ENCODE peak calls at places on chromosomes 11 and 22, in eight cellular contexts. M is upper lobe of right lung; L is IMR-90; T is lung; R is heart left ventricle; P is PC-3; C is vagina; X is CD8-positive, alpha-beta memory T cell. E is an unnamed sample.

GRCh38 chr22:39234867-39235687 is 9.7 kb downstream of the PDGFB start:
- DNase-seq in M (peak), L (no peak), T (no peak), R (peak), P (no peak), C (no peak), X (no peak), E (peak)

GRCh38 chr22:19075404-19075803 is 46.8 kb downstream of the DGCR2 start:
- DNase-seq in M (no peak), L (no peak), T (no peak), R (no peak), P (no peak), C (no peak), X (no peak), E (no peak)

GRCh38 chr22:30190619-30191018 is 55.9 kb downstream of the LIF start:
- DNase-seq in M (no peak), L (no peak), T (no peak), R (no peak), P (no peak), C (no peak), X (no peak), E (no peak)

GRCh38 chr11:10005955-10006525 is 288.0 kb downstream of the SBF2 start:
- DNase-seq in M (no peak), L (no peak), T (no peak), R (no peak), P (no peak), C (no peak), X (no peak), E (no peak)

GRCh38 chr22:37659897-37660708 is 1.6 kb downstream of the PDXP start:
- DNase-seq in M (no peak), L (no peak), T (no peak), R (no peak), P (no peak), C (no peak), X (no peak), E (peak)

GRCh38 chr22:38218661-38219331 is 17.0 kb downstream of the MAFF start:
- DNase-seq in M (peak), L (peak), T (peak), R (peak), P (peak), C (no peak), X (no peak), E (peak)

GRCh38 chr11:23413057-23413456 is 552.8 kb upstream of the CCDC179 start:
- DNase-seq in M (no peak), L (peak), T (no peak), R (no peak), P (peak), C (no peak), X (no peak), E (no peak)

GRCh38 chr11:73267122-73267846 is 4.9 kb upstream of the P2RY6 start:
- DNase-seq in M (no peak), L (no peak), T (peak), R (no peak), P (no peak), C (peak), X (no peak), E (no peak)

GRCh38 chr22:41768420-41768819 is 32.1 kb upstream of the CCDC134 start:
- DNase-seq in M (no peak), L (peak), T (no peak), R (no peak), P (peak), C (no peak), X (no peak), E (no peak)

GRCh38 chr11:99592241-99592640 is 571.5 kb downstream of the CNTN5 start:
- DNase-seq in M (no peak), L (peak), T (no peak), R (no peak), P (peak), C (no peak), X (no peak), E (no peak)

GRCh38 chr22:19984201-19984753 is 32.3 kb downstream of the ARVCF start:
- DNase-seq in M (no peak), L (peak), T (no peak), R (peak), P (peak), C (no peak), X (no peak), E (no peak)

GRCh38 chr11:34160049-34160721 is 54.8 kb downstream of the NAT10 start:
- DNase-seq in M (no peak), L (no peak), T (no peak), R (peak), P (no peak), C (no peak), X (no peak), E (no peak)

GRCh38 chr11:62560566-62561103 is 13.1 kb downstream of the EEF1G start:
- DNase-seq in M (peak), L (peak), T (peak), R (peak), P (peak), C (no peak), X (peak), E (peak)

GRCh38 chr22:33044059-33044458 is 14.1 kb downstream of the SYN3 start:
- DNase-seq in M (no peak), L (no peak), T (no peak), R (no peak), P (no peak), C (no peak), X (no peak), E (no peak)

GRCh38 chr22:26534874-26535470 is 22.7 kb upstream of the TFIP11 start:
- DNase-seq in M (no peak), L (no peak), T (no peak), R (no peak), P (no peak), C (no peak), X (no peak), E (no peak)

GRCh38 chr11:84993386-84993785 is 633.8 kb downstream of the DLG2 start:
- DNase-seq in M (no peak), L (no peak), T (no peak), R (no peak), P (peak), C (no peak), X (no peak), E (peak)

GRCh38 chr11:35105319-35106063 is 33.5 kb upstream of the CD44 start:
- DNase-seq in M (no peak), L (no peak), T (no peak), R (peak), P (no peak), C (no peak), X (no peak), E (no peak)

GRCh38 chr11:8792636-8793035 is 110.0 kb downstream of the RPL27A start:
- DNase-seq in M (no peak), L (no peak), T (no peak), R (no peak), P (no peak), C (no peak), X (no peak), E (no peak)

GRCh38 chr11:94060401-94060800 is 39.2 kb downstream of the HEPHL1 start:
- DNase-seq in M (no peak), L (peak), T (no peak), R (no peak), P (no peak), C (no peak), X (no peak), E (no peak)

GRCh38 chr22:47178339-47178738 is 415.9 kb downstream of the TBC1D22A start:
- DNase-seq in M (peak), L (no peak), T (no peak), R (no peak), P (no peak), C (no peak), X (no peak), E (no peak)

GRCh38 chr22:48535868-48536690 is 1291.6 kb downstream of the BRD1 start:
- DNase-seq in M (no peak), L (no peak), T (no peak), R (no peak), P (no peak), C (no peak), X (no peak), E (no peak)

GRCh38 chr22:31680764-31681624 is 19.0 kb upstream of the PISD start:
- DNase-seq in M (no peak), L (peak), T (no peak), R (no peak), P (peak), C (no peak), X (peak), E (peak)

GRCh38 chr11:100925935-100926334 is 203.7 kb downstream of the PGR start:
- DNase-seq in M (no peak), L (peak), T (no peak), R (no peak), P (peak), C (no peak), X (no peak), E (no peak)

GRCh38 chr22:22929381-22930221 is 42.0 kb downstream of the IGLL5 start:
- DNase-seq in M (no peak), L (no peak), T (no peak), R (no peak), P (no peak), C (no peak), X (no peak), E (no peak)
- H3K27ac ChIP-seq in M (no peak), L (no peak), T (no peak), R (no peak), P (no peak), C (no peak), X (no peak), E (peak)

GRCh38 chr11:74611369-74611861 is 19.0 kb downstream of the POLD3 start:
- DNase-seq in M (no peak), L (peak), T (no peak), R (no peak), P (peak), C (no peak), X (no peak), E (no peak)
- H3K27ac ChIP-seq in M (peak), L (no peak), T (no peak), R (no peak), P (no peak), C (peak), X (no peak), E (peak)

DNA sequence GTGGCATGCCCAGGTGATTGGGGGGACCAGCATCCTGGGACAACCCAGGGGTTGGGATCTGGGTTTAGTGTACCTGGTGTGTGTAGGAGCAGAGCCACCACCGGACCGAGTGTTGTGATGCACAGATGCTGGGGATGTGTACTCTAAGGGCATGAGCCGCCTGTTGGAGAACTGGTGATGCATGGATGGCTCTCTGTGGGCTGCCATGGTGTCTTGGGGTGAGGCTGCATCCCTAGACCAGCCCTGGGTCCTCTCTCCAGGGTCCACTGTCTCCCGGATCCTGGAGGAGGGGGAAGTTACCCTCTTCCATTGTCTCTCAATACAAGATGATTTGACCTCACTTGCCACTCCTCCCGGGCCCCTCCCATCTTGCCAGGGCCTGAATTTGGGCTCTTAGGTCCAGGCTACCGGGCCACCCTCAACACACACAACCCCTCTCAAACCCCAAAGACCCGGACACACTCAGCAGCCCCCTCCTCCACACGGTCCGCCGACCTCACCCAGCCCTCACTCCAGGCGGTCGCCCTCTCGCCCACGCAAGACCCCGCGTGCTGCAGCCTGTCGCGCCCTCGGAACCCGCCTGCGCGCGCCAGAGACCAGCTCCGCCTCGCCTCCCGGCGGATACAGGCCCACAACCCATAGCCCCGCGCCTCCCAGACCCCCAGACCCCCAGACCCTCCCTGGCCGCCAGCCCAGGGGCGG is 578 bp downstream of the LRRC75B start:
- DNase-seq in M (no peak), L (no peak), T (no peak), R (no peak), P (no peak), C (no peak), X (no peak), E (peak)
- H3K27ac ChIP-seq in M (peak), L (peak), T (peak), R (peak), P (no peak), C (peak), X (no peak), E (peak)

DNA sequence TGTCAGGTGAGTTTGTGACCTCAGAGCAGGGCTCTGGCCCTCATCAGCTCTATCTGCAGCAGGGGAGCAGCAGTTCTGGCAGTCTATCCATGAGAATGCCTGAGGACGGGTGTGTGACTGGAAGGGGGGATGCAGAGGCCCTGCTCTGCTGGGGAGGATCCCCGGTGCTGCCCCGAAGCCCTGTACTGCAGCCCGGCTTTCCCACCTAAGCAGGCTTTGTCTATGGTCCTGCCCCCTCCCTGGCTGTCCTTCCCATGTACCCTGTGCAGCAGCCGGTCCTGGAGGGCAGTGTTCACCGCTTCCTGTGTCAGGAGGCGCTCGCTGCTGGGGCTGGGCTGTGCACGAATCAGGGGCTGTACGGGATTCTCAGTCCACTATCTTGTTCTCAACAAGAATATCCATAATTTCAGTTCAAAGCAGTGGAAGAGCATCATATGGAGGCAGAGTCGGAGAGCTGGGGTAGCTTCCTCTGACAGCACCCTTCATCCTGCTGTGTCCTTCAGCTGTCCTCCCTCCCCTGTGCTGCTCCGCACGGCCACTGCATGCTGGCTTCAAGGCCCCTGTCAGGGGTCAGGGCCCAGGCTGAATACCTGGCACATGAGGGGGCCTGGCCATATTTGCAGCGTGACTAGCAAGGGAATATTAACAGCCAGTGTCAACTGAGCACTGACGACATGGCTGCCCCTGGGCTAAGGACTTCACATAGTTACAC is 125.2 kb downstream of the CTTN start:
- DNase-seq in M (peak), L (no peak), T (no peak), R (peak), P (no peak), C (no peak), X (peak), E (no peak)
- H3K27ac ChIP-seq in M (no peak), L (no peak), T (no peak), R (no peak), P (no peak), C (no peak), X (no peak), E (no peak)

GRCh38 chr11:49202287-49202976 is 6.0 kb downstream of the FOLH1 start:
- DNase-seq in M (no peak), L (no peak), T (no peak), R (no peak), P (no peak), C (no peak), X (no peak), E (no peak)
- H3K27ac ChIP-seq in M (no peak), L (no peak), T (no peak), R (no peak), P (no peak), C (no peak), X (no peak), E (no peak)

GRCh38 chr11:59208956-59209355 is 3.8 kb downstream of the MPEG1 start:
- DNase-seq in M (no peak), L (peak), T (no peak), R (no peak), P (no peak), C (no peak), X (no peak), E (no peak)
- H3K27ac ChIP-seq in M (no peak), L (no peak), T (no peak), R (peak), P (no peak), C (no peak), X (no peak), E (no peak)

E was measured in transverse colon.